ENCODE peak calls at places on chromosomes 4 and X, in eight cellular contexts. R is lung, V is stomach, U is left lung, S is transverse colon, Y is neuronal stem cell, G is brain microvascular endothelial cell, A is lower lobe of right lung. I is an unnamed sample.

GRCh38 chr4:81454498-81454897 is 17.2 kb downstream of the RASGEF1B start:
- DNase-seq in A (no peak), U (no peak), R (no peak), S (peak; percentile 35), V (no peak), G (peak; percentile 10), Y (no peak), I (peak; percentile 63)

GRCh38 chr4:83178029-83178428 is 63.5 kb upstream of the PLAC8 start:
- DNase-seq in G (no peak), R (no peak), Y (no peak), A (no peak), V (no peak), U (no peak), S (no peak), I (no peak)

GRCh38 chr4:110005461-110006056 is 92.9 kb downstream of the EGF start:
- DNase-seq in A (no peak), U (no peak), S (no peak), R (no peak), Y (peak; percentile 37), V (no peak), G (peak; percentile 53), I (peak; percentile 74)

GRCh38 chr4:88008133-88008621 is 742 bp downstream of the PKD2 start:
- DNase-seq in R (no peak), A (peak; percentile 48), S (peak; percentile 34), U (peak; percentile 46), Y (peak; percentile 44), G (peak; percentile 18), V (peak; percentile 27), I (peak; percentile 52)

GRCh38 chr4:21184788-21185187 is 484.5 kb downstream of the PACRGL start:
- DNase-seq in S (no peak), A (no peak), R (no peak), V (no peak), U (no peak), Y (no peak), G (no peak), I (no peak)

GRCh38 chr4:110046588-110047049 is 133.9 kb downstream of the EGF start:
- DNase-seq in G (no peak), Y (no peak), U (no peak), R (no peak), V (no peak), S (no peak), A (no peak), I (no peak)

GRCh38 chr4:15420642-15421041 is 7.2 kb upstream of the C1QTNF7 start:
- DNase-seq in S (no peak), U (no peak), Y (no peak), A (no peak), V (no peak), R (no peak), G (peak; percentile 77), I (no peak)

GRCh38 chr4:8323947-8324555 is 54.5 kb downstream of the HTRA3 start:
- DNase-seq in G (no peak), A (no peak), S (no peak), U (peak; percentile 19), R (no peak), Y (no peak), V (peak; percentile 1), I (no peak)

GRCh38 chrX:3449287-3449686 is 102.8 kb upstream of the MXRA5 start:
- DNase-seq in S (no peak), G (no peak), A (no peak), Y (no peak), R (no peak), V (no peak), U (no peak), I (no peak)

DNA sequence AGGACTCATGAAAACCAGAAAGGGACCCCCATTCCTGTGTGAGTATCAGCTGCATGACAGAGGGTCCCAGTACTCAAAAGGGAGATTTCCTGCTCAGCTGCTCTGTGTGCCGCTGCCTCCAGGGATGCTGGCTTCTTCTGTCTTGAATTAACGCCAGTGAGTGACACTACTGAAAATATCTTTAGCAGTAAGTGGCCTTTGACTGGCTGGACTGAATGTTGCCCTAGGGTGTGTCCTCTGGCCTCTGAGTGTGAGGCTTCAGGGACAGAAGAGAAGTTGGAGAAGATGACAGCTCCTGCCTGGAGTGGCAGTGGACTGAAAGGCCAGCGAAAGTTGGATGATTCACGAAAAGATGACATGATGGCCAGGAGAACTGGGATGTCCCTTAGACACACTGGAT is 95.4 kb downstream of the LIMCH1 start:
- DNase-seq in Y (no peak), A (no peak), S (no peak), V (no peak), G (no peak), R (no peak), U (no peak), I (no peak)
- H3K27ac ChIP-seq in Y (no peak overlapping the region), A (no peak overlapping the region), S (no peak overlapping the region), V (no peak overlapping the region), G (no peak overlapping the region), R (peak overlapping the region; percentile 37), U (no peak overlapping the region), I (no peak overlapping the region)

DNA sequence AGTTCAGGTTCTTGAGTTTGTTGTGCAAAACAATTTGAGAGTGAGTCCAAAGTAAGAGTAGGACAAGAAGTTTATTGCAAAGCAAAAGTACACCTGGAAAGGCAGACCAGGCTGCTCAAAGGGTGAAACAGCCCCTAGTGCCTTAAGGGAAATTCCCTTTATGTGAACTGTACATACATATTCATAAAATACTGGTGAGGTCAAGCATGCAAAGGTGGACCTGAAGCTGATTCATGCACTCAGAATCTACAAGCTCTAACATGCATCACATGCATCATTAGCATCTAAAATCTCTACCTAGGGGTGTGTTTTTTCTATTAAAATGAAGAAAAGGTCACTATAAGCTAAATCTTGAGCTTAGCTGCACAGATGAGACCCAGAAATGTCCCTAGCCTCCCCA is 266.9 kb downstream of the SPATA18 start:
- DNase-seq in Y (no peak), U (no peak), A (no peak), S (no peak), G (no peak), R (no peak), V (no peak), I (peak; percentile 68)
- H3K27ac ChIP-seq in Y (no peak overlapping the region), U (no peak overlapping the region), A (no peak overlapping the region), S (no peak overlapping the region), G (no peak overlapping the region), R (no peak overlapping the region), V (no peak overlapping the region), I (no peak overlapping the region)

GRCh38 chr4:1973218-1973617 is 35.6 kb downstream of the NELFA start:
- DNase-seq in A (no peak), S (no peak), R (no peak), V (no peak), U (no peak), Y (no peak), G (no peak), I (no peak)

GRCh38 chr4:1970926-1971325 is 37.8 kb downstream of the NELFA start:
- DNase-seq in G (no peak), Y (no peak), U (no peak), V (no peak), S (no peak), R (no peak), A (no peak), I (no peak)

GRCh38 chr4:1972414-1972813 is 36.4 kb downstream of the NELFA start:
- DNase-seq in G (no peak), U (no peak), V (no peak), Y (no peak), A (no peak), S (no peak), R (no peak), I (no peak)

GRCh38 chr4:1969928-1970723 is 38.6 kb downstream of the NELFA start:
- DNase-seq in V (no peak), U (no peak), G (no peak), S (no peak), R (no peak), A (peak; percentile 17), Y (no peak), I (no peak)

GRCh38 chr4:1971456-1972200 is 37.1 kb downstream of the NELFA start:
- DNase-seq in U (peak; percentile 11), G (no peak), V (no peak), R (no peak), Y (no peak), A (no peak), S (no peak), I (no peak)
- H3K27ac ChIP-seq in U (no peak overlapping the region), G (no peak overlapping the region), V (no peak overlapping the region), R (no peak overlapping the region), Y (no peak overlapping the region), A (no peak overlapping the region), S (no peak overlapping the region), I (peak overlapping the region; percentile 5)

GRCh38 chrX:57905141-57905540 is 5.1 kb downstream of the ZXDA start:
- DNase-seq in S (no peak), G (no peak), V (no peak), A (no peak), Y (no peak), U (no peak), R (no peak), I (no peak)

GRCh38 chrX:57902633-57903032 is 7.6 kb downstream of the ZXDA start:
- DNase-seq in G (no peak), A (no peak), Y (no peak), V (no peak), S (no peak), R (no peak), U (no peak), I (no peak)

GRCh38 chrX:57904481-57904880 is 5.8 kb downstream of the ZXDA start:
- DNase-seq in R (no peak), S (no peak), A (no peak), Y (no peak), V (no peak), G (no peak), U (no peak), I (no peak)

GRCh38 chrX:57900961-57901360 is 9.3 kb downstream of the ZXDA start:
- DNase-seq in R (no peak), V (no peak), S (no peak), G (peak; percentile 8), Y (no peak), U (no peak), A (no peak), I (no peak)

GRCh38 chrX:57906790-57907189 is 3.5 kb downstream of the ZXDA start:
- DNase-seq in Y (no peak), V (no peak), G (peak; percentile 21), S (no peak), R (no peak), U (no peak), A (no peak), I (no peak)
- H3K27ac ChIP-seq in Y (no peak overlapping the region), V (peak overlapping the region; percentile 18), G (no peak overlapping the region), S (peak overlapping the region; percentile 34), R (no peak overlapping the region), U (no peak overlapping the region), A (no peak overlapping the region), I (no peak overlapping the region)

GRCh38 chr4:147916351-147916750 is 184.5 kb downstream of the ARHGAP10 start:
- DNase-seq in G (no peak), A (no peak), U (no peak), Y (no peak), S (no peak), V (no peak), R (no peak), I (no peak)
- H3K27ac ChIP-seq in G (no peak overlapping the region), A (no peak overlapping the region), U (no peak overlapping the region), Y (no peak overlapping the region), S (no peak overlapping the region), V (no peak overlapping the region), R (no peak overlapping the region), I (no peak overlapping the region)

GRCh38 chrX:18436017-18436416 is 10.6 kb downstream of the CDKL5 start:
- DNase-seq in U (no peak), A (no peak), G (no peak), R (no peak), S (no peak), V (no peak), Y (no peak), I (no peak)
- H3K27ac ChIP-seq in U (no peak overlapping the region), A (no peak overlapping the region), G (no peak overlapping the region), R (no peak overlapping the region), S (no peak overlapping the region), V (no peak overlapping the region), Y (no peak overlapping the region), I (no peak overlapping the region)

GRCh38 chr4:184913356-184914143 is 87.8 kb upstream of the ACSL1 start:
- DNase-seq in V (no peak), Y (no peak), A (no peak), G (no peak), S (no peak), R (no peak), U (no peak), I (no peak)
- H3K27ac ChIP-seq in V (no peak overlapping the region), Y (no peak overlapping the region), A (no peak overlapping the region), G (no peak overlapping the region), S (no peak overlapping the region), R (no peak overlapping the region), U (no peak overlapping the region), I (no peak overlapping the region)

I was measured in RWPE1.